ENCODE peak calls at places on chromosomes 2 and 18, in five cellular contexts. U, O, J, X and T are unnamed samples.

GRCh38 chr2:12035956-12036639 is 289.7 kb downstream of the LPIN1 start:
- DNase-seq in X (no peak), U (no peak), O (no peak), J (no peak), T (no peak)

GRCh38 chr2:135913726-135914365 is 37.6 kb upstream of the MCM6 start:
- DNase-seq in U (peak; percentile 55), J (no peak), X (peak; percentile 25), O (peak; percentile 63), T (no peak)

GRCh38 chr2:37156071-37156856 is 516 bp downstream of the EIF2AK2 start:
- DNase-seq in O (peak; percentile 70), U (peak; percentile 17), X (peak; percentile 68), J (peak; percentile 56), T (no peak)

GRCh38 chr18:37631422-37631821 is 65.8 kb upstream of the CELF4 start:
- DNase-seq in U (no peak), J (no peak), X (no peak), O (no peak), T (no peak)

GRCh38 chr2:39657538-39657937 is 8.2 kb upstream of the TMEM178A start:
- DNase-seq in O (no peak), X (no peak), J (no peak), U (no peak), T (no peak)

GRCh38 chr2:168439536-168439935 is 16.5 kb upstream of the CERS6 start:
- DNase-seq in X (no peak), U (no peak), J (no peak), O (peak; percentile 46), T (no peak)

GRCh38 chr2:191049728-191050639 is 36.0 kb upstream of the STAT1 start:
- DNase-seq in J (no peak), O (peak; percentile 41), X (no peak), U (no peak), T (no peak)

GRCh38 chr2:198168651-198169050 is 364.3 kb downstream of the PLCL1 start:
- DNase-seq in X (no peak), O (no peak), J (no peak), U (no peak), T (no peak)

GRCh38 chr2:105789745-105790466 is 45.2 kb downstream of the NCK2 start:
- DNase-seq in O (peak; percentile 67), J (no peak), X (peak; percentile 75), U (peak; percentile 61), T (no peak)

GRCh38 chr2:2010266-2010665 is 266.0 kb upstream of the PXDN start:
- DNase-seq in U (no peak), O (no peak), X (no peak), J (no peak), T (no peak)

GRCh38 chr2:152571035-152571766 is 146.1 kb downstream of the PRPF40A start:
- DNase-seq in X (no peak), J (no peak), U (no peak), O (no peak), T (no peak)

GRCh38 chr2:88159955-88160415 is 10.2 kb upstream of the THNSL2 start:
- DNase-seq in X (peak; percentile 69), J (peak; percentile 51), U (peak; percentile 42), O (peak; percentile 77), T (no peak)

GRCh38 chr2:67516899-67517530 is 119.9 kb downstream of the ETAA1 start:
- DNase-seq in U (no peak), J (no peak), O (peak; percentile 98), X (peak; percentile 52), T (no peak)

GRCh38 chr2:205495819-205496218 is 186.5 kb upstream of the NRP2 start:
- DNase-seq in U (no peak), J (no peak), O (no peak), X (no peak), T (no peak)

GRCh38 chr18:70420151-70420898 is 131.5 kb downstream of the SOCS6 start:
- DNase-seq in X (no peak), O (peak; percentile 93), U (no peak), J (no peak), T (no peak)

GRCh38 chr2:1488851-1489250 is 75.6 kb downstream of the TPO start:
- DNase-seq in O (no peak), J (no peak), X (no peak), U (no peak), T (no peak)

GRCh38 chr18:75811156-75811555 is 383.7 kb upstream of the SMIM21 start:
- DNase-seq in X (no peak), U (no peak), O (peak; percentile 1), J (no peak), T (no peak)

GRCh38 chr2:196703660-196704209 is 64.2 kb downstream of the CCDC150 start:
- DNase-seq in O (peak; percentile 35), J (no peak), U (no peak), X (no peak), T (no peak)

GRCh38 chr18:64142904-64143303 is 6.0 kb downstream of the LINC00305 start:
- DNase-seq in U (no peak), X (no peak), J (no peak), O (no peak), T (no peak)

GRCh38 chr2:123894167-123894566 is 130.9 kb upstream of the CNTNAP5 start:
- DNase-seq in U (no peak), O (no peak), X (no peak), J (no peak), T (no peak)

GRCh38 chr2:120323807-120324399 is 22.0 kb upstream of the INHBB start:
- DNase-seq in O (no peak), X (no peak), J (no peak), U (no peak), T (peak; percentile 19)

GRCh38 chr2:8604262-8604661 is 77.6 kb upstream of the ID2 start:
- DNase-seq in J (no peak), X (no peak), U (no peak), O (peak; percentile 38), T (no peak)

GRCh38 chr2:149601141-149601796 is 13.7 kb upstream of the MMADHC start:
- DNase-seq in X (no peak), J (no peak), O (peak; percentile 39), U (no peak), T (no peak)